ENCODE peak calls at places on chromosomes 11 and 22, in four cellular contexts. B is B cell; S is CD4-positive, alpha-beta T cell; N is HFF-Myc. A is an unnamed sample.
A peak's percentile ranks its signal among the peaks of the same experiment; 100 is the strongest.

GRCh38 chr11:118789501-118790356 is 1.2 kb downstream of the DDX6 start:
- DNase-seq in B (no peak), S (peak; percentile 28), N (no peak), A (no peak)

GRCh38 chr11:17983569-17983968 is 29.3 kb downstream of the SERGEF start:
- DNase-seq in B (no peak), S (no peak), N (no peak), A (no peak)

GRCh38 chr11:114762437-114762836 is 84.1 kb downstream of the NXPE2 start:
- DNase-seq in B (no peak), S (no peak), N (peak; percentile 16), A (peak; percentile 40)

GRCh38 chr22:27201741-27202140 is 544.4 kb downstream of the MIAT start:
- DNase-seq in B (no peak), S (no peak), N (no peak), A (no peak)

GRCh38 chr11:36432747-36433146 is 77.3 kb downstream of the TRAF6 start:
- DNase-seq in B (no peak), S (no peak), N (no peak), A (no peak)

GRCh38 chr11:57649826-57650738 is at the start of gene YPEL4:
- DNase-seq in B (no peak), S (peak; percentile 85), N (no peak), A (peak; percentile 78)

GRCh38 chr11:58060939-58061672 is 30.4 kb downstream of the OR6Q1 start:
- DNase-seq in B (no peak), S (no peak), N (no peak), A (no peak)

GRCh38 chr11:2724653-2725366 is 25.0 kb upstream of the KCNQ1OT1 start:
- DNase-seq in B (no peak), S (no peak), N (no peak), A (no peak)

GRCh38 chr11:65590240-65590738 is 5.3 kb downstream of the KCNK7 start:
- DNase-seq in B (no peak), S (no peak), N (no peak), A (no peak)

GRCh38 chr11:95698939-95699562 is 90.5 kb downstream of the FAM76B start:
- DNase-seq in B (no peak), S (no peak), N (no peak), A (no peak)

GRCh38 chr11:106853850-106854401 is 164.3 kb downstream of the GUCY1A2 start:
- DNase-seq in B (no peak), S (no peak), N (no peak), A (no peak)

GRCh38 chr22:44550666-44551491 is 52.8 kb upstream of the RTL6 start:
- DNase-seq in B (no peak), S (no peak), N (peak; percentile 53), A (peak; percentile 76)

GRCh38 chr11:67289651-67290479 is 762 bp downstream of the ANKRD13D start:
- DNase-seq in B (no peak), S (no peak), N (no peak), A (no peak)

DNA sequence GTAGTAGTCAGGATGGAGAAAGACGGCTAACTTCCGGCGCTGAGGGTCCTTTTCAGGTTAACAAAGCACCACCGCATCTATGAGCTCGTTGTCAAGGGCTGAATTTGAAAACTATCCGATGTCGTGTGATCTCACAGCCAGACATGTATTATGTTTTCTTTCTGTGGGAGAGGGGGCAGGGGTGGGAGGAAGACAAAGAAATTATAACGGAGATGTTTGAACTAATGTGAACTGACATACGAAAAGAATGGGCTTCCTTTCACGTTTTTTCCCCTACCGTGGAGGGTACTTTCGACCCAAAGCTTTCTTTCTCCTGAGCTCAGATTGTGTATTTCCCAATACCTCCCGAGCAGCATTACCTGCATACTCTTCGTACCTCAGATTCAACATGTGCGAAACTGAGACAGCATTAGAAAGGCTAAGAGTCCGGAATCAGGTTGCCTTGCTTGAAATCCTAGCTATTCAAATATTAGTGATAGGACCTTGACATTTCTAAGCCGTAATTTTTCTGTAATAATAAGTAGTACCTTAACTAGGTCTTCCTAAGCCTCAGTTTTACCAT is 696 bp upstream of the PAK1 start:
- DNase-seq in B (no peak), S (no peak), N (no peak), A (no peak)
- TF ChIP-seq CTCF in B (no peak), S (no peak), N (no peak), A (no peak)

GRCh38 chr11:39990413-39990812 is 1469.0 kb downstream of the LRRC4C start:
- DNase-seq in B (no peak), S (no peak), N (no peak), A (no peak)

DNA sequence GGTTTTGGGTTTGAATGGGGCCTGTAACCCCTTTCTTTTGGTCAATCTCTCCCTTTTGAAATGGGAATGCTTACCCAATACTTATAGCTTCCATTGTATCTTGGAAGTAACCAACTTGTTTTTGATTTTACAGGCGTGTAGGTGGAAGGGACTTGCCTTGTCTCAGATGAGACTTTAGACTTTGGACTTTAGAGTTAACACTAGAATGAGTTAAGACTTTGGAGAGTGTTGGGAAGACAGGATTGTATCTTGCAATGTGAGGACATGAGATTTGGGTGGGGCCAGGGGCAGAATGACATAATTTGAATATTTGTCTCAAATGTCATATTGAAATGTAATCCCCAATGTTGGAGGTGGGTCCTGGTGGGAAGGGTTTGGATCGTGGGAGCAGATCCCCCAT is 1466.9 kb downstream of the LRRC4C start:
- DNase-seq in B (no peak), S (no peak), N (no peak), A (no peak)
- TF ChIP-seq CTCF in B (no peak), S (no peak), N (no peak), A (no peak)

DNA sequence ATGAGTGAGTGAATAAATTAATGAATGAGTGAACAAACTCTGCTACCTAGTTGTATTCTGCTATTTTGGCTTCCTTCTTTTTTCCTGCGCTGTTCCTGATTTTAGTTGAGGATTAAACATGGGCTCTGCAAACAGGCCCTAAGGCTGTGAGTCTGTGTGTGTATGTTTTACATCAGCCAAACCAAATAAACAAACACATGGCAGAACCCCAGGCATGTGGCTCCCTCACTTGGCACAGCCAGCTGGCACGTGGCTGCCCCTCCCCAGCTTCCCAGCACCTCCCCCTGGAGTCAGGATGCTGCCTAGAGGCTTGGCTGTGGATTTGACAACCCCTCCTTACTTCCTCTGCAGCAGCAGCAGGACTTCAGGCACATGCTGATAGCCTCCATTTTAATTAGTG is 593.2 kb downstream of the INSC start:
- DNase-seq in B (no peak), S (no peak), N (no peak), A (no peak)
- TF ChIP-seq CTCF in B (no peak), S (no peak), N (no peak), A (no peak)

GRCh38 chr11:12003329-12003728 is 5.1 kb downstream of the DKK3 start:
- DNase-seq in B (no peak), S (no peak), N (no peak), A (no peak)
- TF ChIP-seq CTCF in B (no peak), S (no peak), N (no peak), A (no peak)

GRCh38 chr22:20319041-20319744 is 667 bp downstream of the DGCR6L start:
- DNase-seq in B (no peak), S (no peak), N (no peak), A (no peak)

GRCh38 chr22:20316217-20316843 is 3.5 kb downstream of the DGCR6L start:
- DNase-seq in B (no peak), S (no peak), N (no peak), A (no peak)

GRCh38 chr22:20316844-20317401 is 2.9 kb downstream of the DGCR6L start:
- DNase-seq in B (no peak), S (no peak), N (no peak), A (no peak)

GRCh38 chr22:20324139-20324516 is 4.3 kb upstream of the DGCR6L start:
- DNase-seq in B (no peak), S (peak; percentile 29), N (no peak), A (peak; percentile 75)

DNA sequence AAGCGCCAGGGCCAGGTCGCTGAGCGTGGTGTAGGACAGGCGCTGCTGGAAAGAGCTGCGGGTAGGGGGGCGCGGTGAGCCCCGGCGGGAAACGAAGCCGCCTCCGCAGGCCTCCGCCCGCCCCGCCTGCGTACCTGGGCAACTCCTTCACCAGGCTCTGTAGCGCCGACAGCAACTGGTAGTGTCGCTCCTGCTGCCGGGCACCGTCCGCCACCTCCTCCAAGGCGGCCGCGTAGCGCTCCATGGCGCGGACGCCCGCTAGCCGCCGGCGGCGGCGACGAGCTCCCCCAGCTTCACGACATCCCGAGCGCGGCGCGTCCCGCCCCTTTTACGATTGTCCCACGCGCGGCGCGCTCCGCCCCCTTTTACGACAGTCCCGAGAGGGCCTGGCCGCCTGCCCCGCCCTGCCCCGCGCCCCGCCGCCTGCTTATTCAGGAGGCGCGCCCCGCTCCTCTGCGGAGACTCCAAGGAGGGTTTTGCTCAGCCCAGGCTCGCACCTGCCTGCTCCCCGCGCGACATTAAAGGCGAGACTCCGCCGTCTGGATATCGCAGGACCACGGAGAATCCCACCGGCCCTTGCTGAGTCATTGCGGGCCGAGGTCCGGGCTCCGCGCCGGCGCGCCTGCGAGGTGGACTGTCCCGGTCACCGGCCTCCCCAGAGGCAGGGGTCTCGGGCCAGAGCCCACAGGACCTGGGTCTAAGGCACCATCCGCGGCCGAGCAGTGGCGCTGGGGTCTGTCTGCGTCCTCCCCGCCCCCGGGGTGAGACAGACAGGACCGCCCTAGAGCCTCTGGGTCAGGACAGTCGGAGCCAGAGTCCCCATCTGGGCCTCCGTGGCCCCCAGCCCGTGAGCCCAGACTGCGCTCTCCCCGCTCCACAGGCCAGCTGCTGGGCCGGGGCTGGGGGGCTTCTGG is at the start of gene DGCR6L:
- DNase-seq in B (peak; percentile 100), S (peak; percentile 94), N (no peak), A (peak; percentile 97)
- TF ChIP-seq CTCF in B (no peak), S (no peak), N (no peak), A (no peak)

GRCh38 chr11:62120001-62120400 is 3.8 kb upstream of the INCENP start:
- DNase-seq in B (no peak), S (no peak), N (no peak), A (no peak)

GRCh38 chr11:62124186-62125113 is 639 bp downstream of the INCENP start:
- DNase-seq in B (no peak), S (no peak), N (no peak), A (peak; percentile 70)

GRCh38 chr11:62120466-62120865 is 3.3 kb upstream of the INCENP start:
- DNase-seq in B (no peak), S (no peak), N (no peak), A (no peak)

GRCh38 chr11:62123669-62124185 is at the start of gene INCENP:
- DNase-seq in B (peak; percentile 93), S (peak; percentile 95), N (peak; percentile 92), A (peak; percentile 98)

GRCh38 chr11:62122076-62122475 is 1.7 kb upstream of the INCENP start:
- DNase-seq in B (no peak), S (no peak), N (no peak), A (no peak)
- TF ChIP-seq CTCF in B (no peak), S (no peak), N (no peak), A (no peak)

A was measured in activated CD8-positive, alpha-beta T cell treated with anti-CD3 and anti-CD28 coated beads for 36 hours.